ENCODE peak calls at places on chromosomes 5 and 9, in ten cellular contexts. G is endothelial cell; O is stimulated activated CD4-positive, alpha-beta T cell treated with anti-CD3 and anti-CD28 coated beads, Interleukin-12 subunit alpha, Interleukin-12 subunit beta, amount 100 ng/mL, for 4 hours; W is NB4; T is SW480; Q is activated CD4-positive, alpha-beta T cell treated with anti-CD3 and anti-CD28 coated beads, Interleukin-2, amount 50 U/mL, for 1 hour; B is CD8-positive, alpha-beta memory T cell; F is globus pallidus; L is SW 1271; R is C1 segment of cervical spinal cord. H is an unnamed sample.

GRCh38 chr5:132384506-132384905 is 15.0 kb downstream of the SLC22A5 start:
- DNase-seq in G (no peak), O (no peak), W (no peak), T (no peak), Q (no peak), B (no peak), F (no peak), L (no peak), R (no peak), H (no peak)

GRCh38 chr5:51383494-51384081 is 340 bp downstream of the ISL1 start:
- DNase-seq in G (no peak), O (no peak), W (no peak), T (peak), Q (no peak), B (no peak), F (no peak), L (no peak), R (no peak), H (no peak)

GRCh38 chr5:74639538-74640449 is 734 bp downstream of the ENC1 start:
- DNase-seq in G (peak), O (peak), W (peak), T (peak), Q (peak), B (peak), F (no peak), L (peak), R (no peak), H (peak)

GRCh38 chr5:84634256-84634655 is 249.6 kb upstream of the EDIL3 start:
- DNase-seq in G (no peak), O (no peak), W (no peak), T (no peak), Q (no peak), B (no peak), F (no peak), L (no peak), R (peak), H (no peak)

GRCh38 chr5:96817496-96817895 is 9.8 kb upstream of the ERAP1 start:
- DNase-seq in G (no peak), O (no peak), W (no peak), T (no peak), Q (no peak), B (no peak), F (no peak), L (no peak), R (peak), H (no peak)

GRCh38 chr9:119559986-119560385 is 190.8 kb upstream of the BRINP1 start:
- DNase-seq in G (no peak), O (no peak), W (no peak), T (no peak), Q (no peak), B (no peak), F (no peak), L (no peak), R (no peak), H (no peak)

GRCh38 chr9:72684615-72685014 is 163.2 kb downstream of the TMC1 start:
- DNase-seq in G (no peak), O (no peak), W (no peak), T (no peak), Q (no peak), B (no peak), F (no peak), L (no peak), R (no peak), H (no peak)

GRCh38 chr9:136011703-136012496 is 50.7 kb upstream of the UBAC1 start:
- DNase-seq in G (no peak), O (no peak), W (no peak), T (no peak), Q (no peak), B (no peak), F (peak), L (no peak), R (no peak), H (peak)

GRCh38 chr5:159022178-159022556 is 77.5 kb downstream of the EBF1 start:
- DNase-seq in G (no peak), O (no peak), W (peak), T (no peak), Q (no peak), B (no peak), F (no peak), L (no peak), R (peak), H (peak)

GRCh38 chr9:126117631-126118030 is 209.0 kb upstream of the MVB12B start:
- DNase-seq in G (no peak), O (no peak), W (no peak), T (no peak), Q (no peak), B (no peak), F (no peak), L (no peak), R (no peak), H (no peak)

GRCh38 chr5:136350339-136350738 is 15.0 kb downstream of the TRPC7 start:
- DNase-seq in G (no peak), O (no peak), W (no peak), T (no peak), Q (no peak), B (no peak), F (no peak), L (no peak), R (no peak), H (no peak)

GRCh38 chr9:137524597-137525317 is 25.4 kb downstream of the PNPLA7 start:
- DNase-seq in G (no peak), O (no peak), W (no peak), T (no peak), Q (no peak), B (no peak), F (no peak), L (no peak), R (no peak), H (no peak)

GRCh38 chr5:135162661-135163265 is 128.7 kb upstream of the PITX1 start:
- DNase-seq in G (peak), O (no peak), W (no peak), T (no peak), Q (no peak), B (no peak), F (no peak), L (no peak), R (no peak), H (no peak)

GRCh38 chr5:36928947-36929346 is 52.4 kb downstream of the NIPBL start:
- DNase-seq in G (no peak), O (no peak), W (no peak), T (peak), Q (no peak), B (no peak), F (no peak), L (peak), R (no peak), H (no peak)

GRCh38 chr9:75700252-75700640 is 190.2 kb upstream of the PCSK5 start:
- DNase-seq in G (no peak), O (no peak), W (no peak), T (no peak), Q (no peak), B (no peak), F (no peak), L (no peak), R (no peak), H (no peak)

GRCh38 chr9:22214021-22214420 is 204.9 kb upstream of the CDKN2B start:
- DNase-seq in G (no peak), O (no peak), W (no peak), T (peak), Q (no peak), B (no peak), F (no peak), L (no peak), R (no peak), H (no peak)

GRCh38 chr5:68172314-68172713 is 43.2 kb upstream of the PIK3R1 start:
- DNase-seq in G (no peak), O (no peak), W (no peak), T (no peak), Q (no peak), B (no peak), F (no peak), L (no peak), R (no peak), H (no peak)

GRCh38 chr5:154606675-154607321 is 128.8 kb upstream of the HAND1 start:
- DNase-seq in G (no peak), O (no peak), W (no peak), T (no peak), Q (no peak), B (no peak), F (no peak), L (no peak), R (no peak), H (no peak)

GRCh38 chr5:37838152-37838932 is 1.5 kb downstream of the GDNF start:
- DNase-seq in G (peak), O (no peak), W (no peak), T (no peak), Q (no peak), B (no peak), F (peak), L (no peak), R (peak), H (peak)

GRCh38 chr9:6197330-6197729 is 18.3 kb upstream of the IL33 start:
- DNase-seq in G (peak), O (no peak), W (peak), T (no peak), Q (no peak), B (no peak), F (no peak), L (no peak), R (no peak), H (no peak)

GRCh38 chr9:135504262-135505229 is 4.1 kb downstream of the MRPS2 start:
- DNase-seq in G (peak), O (peak), W (peak), T (peak), Q (peak), B (peak), F (peak), L (peak), R (no peak), H (peak)

GRCh38 chr9:682633-683508 is 158.6 kb upstream of the DMRT1 start:
- DNase-seq in G (no peak), O (no peak), W (no peak), T (no peak), Q (no peak), B (no peak), F (no peak), L (no peak), R (no peak), H (no peak)

H was measured in retina.